ENCODE peak calls at places on chromosomes 13 and 19, in seven cellular contexts. G is GM23248, C is neural progenitor cell, J is PC-3, P is OCI-LY7, B is HCT116, R is GM23338. M is an unnamed sample.

GRCh38 chr19:10384580-10384979 is 4.2 kb upstream of the TYK2 start:
- DNase-seq in G (no peak), C (peak; percentile 34), J (no peak), P (no peak), B (no peak), R (peak; percentile 52), M (no peak)

GRCh38 chr13:98657506-98658085 is 80.7 kb upstream of the STK24 start:
- DNase-seq in G (peak; percentile 60), C (no peak), J (no peak), P (no peak), B (no peak), R (no peak), M (no peak)

GRCh38 chr19:10222201-10222890 is 8.8 kb downstream of the S1PR2 start:
- DNase-seq in G (no peak), C (no peak), J (no peak), P (peak; percentile 67), B (no peak), R (no peak), M (peak; percentile 86)

GRCh38 chr19:31071157-31071855 is 277.9 kb downstream of the TSHZ3 start:
- DNase-seq in G (no peak), C (no peak), J (no peak), P (no peak), B (no peak), R (peak; percentile 9), M (no peak)

GRCh38 chr19:42132030-42132628 is at the start of gene POU2F2:
- DNase-seq in G (no peak), C (peak; percentile 51), J (no peak), P (peak; percentile 92), B (no peak), R (peak; percentile 60), M (peak; percentile 34)

GRCh38 chr13:96172066-96172465 is 82.2 kb downstream of the HS6ST3 start:
- DNase-seq in G (peak; percentile 3), C (no peak), J (no peak), P (no peak), B (no peak), R (no peak), M (no peak)

GRCh38 chr19:22882797-22883196 is 50.7 kb downstream of the ZNF723 start:
- DNase-seq in G (peak; percentile 27), C (peak; percentile 2), J (peak; percentile 68), P (peak; percentile 68), B (peak; percentile 3), R (peak; percentile 78), M (peak; percentile 17)

GRCh38 chr13:96091164-96091931 is 1.4 kb downstream of the HS6ST3 start:
- DNase-seq in G (peak; percentile 11), C (peak; percentile 59), J (no peak), P (no peak), B (no peak), R (peak; percentile 67), M (no peak)

GRCh38 chr13:81795710-81796109 is 1454.8 kb upstream of the SPRY2 start:
- DNase-seq in G (no peak), C (no peak), J (no peak), P (no peak), B (no peak), R (no peak), M (no peak)

GRCh38 chr19:10927691-10928562 is 512 bp downstream of the YIPF2 start:
- DNase-seq in G (peak; percentile 65), C (no peak), J (no peak), P (no peak), B (no peak), R (no peak), M (no peak)

GRCh38 chr19:35509018-35509652 is 4.3 kb downstream of the DMKN start:
- DNase-seq in G (peak; percentile 38), C (peak; percentile 62), J (peak; percentile 67), P (no peak), B (peak; percentile 59), R (peak; percentile 78), M (no peak)

GRCh38 chr19:1663854-1664253 is 11.4 kb upstream of the TCF3 start:
- DNase-seq in G (no peak), C (no peak), J (no peak), P (no peak), B (no peak), R (no peak), M (no peak)

GRCh38 chr13:42259515-42259914 is 12.4 kb upstream of the AKAP11 start:
- DNase-seq in G (no peak), C (no peak), J (no peak), P (no peak), B (no peak), R (no peak), M (no peak)

GRCh38 chr13:101474419-101474957 is 22.0 kb downstream of the ITGBL1 start:
- DNase-seq in G (peak; percentile 69), C (peak; percentile 80), J (peak; percentile 37), P (no peak), B (no peak), R (peak; percentile 79), M (no peak)

GRCh38 chr19:13036366-13036976 is 41.2 kb downstream of the NFIX start:
- DNase-seq in G (peak; percentile 94), C (no peak), J (peak; percentile 93), P (no peak), B (peak; percentile 56), R (no peak), M (peak; percentile 76)

GRCh38 chr19:55689366-55690108 is 14.5 kb downstream of the EPN1 start:
- DNase-seq in G (no peak), C (no peak), J (no peak), P (no peak), B (no peak), R (no peak), M (no peak)

GRCh38 chr19:29506619-29506911 is 19.2 kb upstream of the VSTM2B start:
- DNase-seq in G (no peak), C (no peak), J (no peak), P (no peak), B (no peak), R (no peak), M (no peak)

GRCh38 chr13:32316030-32316344 is 679 bp downstream of the BRCA2 start:
- DNase-seq in G (no peak), C (peak; percentile 63), J (no peak), P (no peak), B (no peak), R (no peak), M (peak; percentile 50)

GRCh38 chr19:2449019-2449418 is 7.7 kb downstream of the LMNB2 start:
- DNase-seq in G (peak; percentile 20), C (no peak), J (no peak), P (no peak), B (no peak), R (no peak), M (no peak)

DNA sequence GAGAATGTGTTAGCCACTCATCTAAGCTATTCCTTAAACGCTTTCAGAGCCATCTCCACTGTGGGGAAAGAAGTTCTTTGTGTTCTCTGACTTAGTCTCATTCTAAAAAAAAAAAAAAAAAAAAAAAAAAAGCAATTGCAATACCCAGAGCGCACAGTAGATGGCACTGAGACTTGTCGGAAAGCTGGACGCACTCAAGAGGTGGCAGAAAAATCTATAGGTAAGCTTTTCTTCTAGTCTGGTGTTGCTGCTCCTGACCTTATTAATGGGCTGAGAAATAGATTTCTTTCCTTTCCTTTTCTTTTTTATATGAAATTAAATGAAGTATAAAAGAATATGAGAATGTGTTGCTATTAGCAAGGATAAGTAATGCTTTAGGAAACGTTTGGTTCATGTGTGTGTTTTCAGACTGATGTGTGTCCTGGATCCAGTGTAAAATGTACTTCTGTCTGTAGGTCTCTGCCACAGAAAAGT is 4.7 kb upstream of the GJB2 start:
- DNase-seq in G (peak; percentile 63), C (peak; percentile 65), J (peak; percentile 83), P (peak; percentile 49), B (peak; percentile 64), R (peak; percentile 53), M (peak; percentile 42)
- H3K4me2 ChIP-seq in G (no peak overlapping the region), C (no peak overlapping the region), J (peak overlapping the region; percentile 73), P (no peak overlapping the region), B (peak overlapping the region; percentile 52), R (no peak overlapping the region), M (peak overlapping the region; percentile 45)

DNA sequence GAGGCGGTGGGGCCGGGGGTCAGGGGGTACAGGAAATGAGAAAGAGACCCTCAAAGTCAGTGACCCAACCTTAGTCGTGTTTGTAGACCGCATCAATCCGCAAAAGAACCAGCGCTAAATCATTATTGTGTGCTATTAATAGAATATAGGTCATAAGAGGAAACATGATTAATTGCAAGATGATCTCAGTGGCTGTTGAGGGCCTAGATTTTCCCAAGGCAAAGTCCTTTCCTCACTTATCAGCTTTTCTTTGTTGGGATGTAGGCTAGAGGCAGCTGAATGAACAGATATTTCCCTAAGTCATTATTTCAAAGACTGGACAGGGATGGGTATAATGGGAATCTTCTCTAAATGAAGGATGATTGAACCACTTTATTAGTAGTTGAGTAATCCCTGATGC is 116.2 kb downstream of the SIPA1L3 start:
- DNase-seq in G (peak; percentile 64), C (no peak), J (no peak), P (no peak), B (no peak), R (no peak), M (no peak)
- TF ChIP-seq EZH2phosphoT487 in G (no peak), C (no peak), J (no peak), P (no peak), B (no peak), R (no peak), M (no peak)

GRCh38 chr13:99996177-99996705 is 14.7 kb downstream of the ZIC2 start:
- DNase-seq in G (no peak), C (peak; percentile 57), J (no peak), P (no peak), B (no peak), R (peak; percentile 24), M (no peak)

GRCh38 chr13:99997702-99998219 is 16.2 kb downstream of the ZIC2 start:
- DNase-seq in G (no peak), C (no peak), J (no peak), P (no peak), B (no peak), R (no peak), M (no peak)

GRCh38 chr13:99995104-99995502 is 13.5 kb downstream of the ZIC2 start:
- DNase-seq in G (no peak), C (no peak), J (no peak), P (no peak), B (no peak), R (no peak), M (no peak)

GRCh38 chr13:99993660-99994455 is 12.3 kb downstream of the ZIC2 start:
- DNase-seq in G (no peak), C (peak; percentile 17), J (no peak), P (no peak), B (no peak), R (peak; percentile 31), M (no peak)

DNA sequence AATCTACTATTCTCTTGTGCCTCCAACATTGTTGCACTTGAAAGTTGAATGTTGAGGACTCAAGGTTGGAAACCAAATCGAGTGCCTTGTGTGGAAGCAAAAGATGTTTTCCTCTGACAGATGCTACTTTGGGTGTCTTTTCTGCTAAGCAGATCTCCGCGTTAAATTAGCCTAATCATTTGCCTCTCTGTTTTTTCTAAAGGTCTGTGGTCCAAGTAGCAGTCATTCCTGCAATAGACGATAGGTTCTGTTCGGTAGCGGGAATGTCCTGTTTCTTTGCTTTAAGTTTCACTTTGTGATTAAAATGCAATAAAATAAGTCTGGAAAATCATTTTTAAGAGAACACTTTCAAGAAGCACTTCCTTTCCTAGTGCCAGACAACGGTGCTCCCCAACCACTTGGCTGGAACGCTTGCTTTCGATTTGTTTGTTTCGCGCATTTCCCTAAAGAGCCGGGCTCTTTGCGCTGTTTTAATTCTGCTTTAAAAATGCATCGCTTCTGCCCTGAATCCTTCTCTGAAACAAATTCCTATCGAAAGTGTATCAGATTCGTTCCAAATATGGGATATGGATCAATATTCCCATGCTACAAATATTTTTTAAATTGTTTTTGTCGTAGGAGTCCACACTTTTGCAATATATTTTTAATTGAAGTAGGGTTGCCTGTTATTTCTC is 14.1 kb downstream of the ZIC2 start:
- DNase-seq in G (no peak), C (peak; percentile 59), J (no peak), P (no peak), B (no peak), R (peak; percentile 74), M (no peak)
- H3K4me2 ChIP-seq in G (no peak overlapping the region), C (peak overlapping the region; percentile 73), J (no peak overlapping the region), P (no peak overlapping the region), B (no peak overlapping the region), R (peak overlapping the region; percentile 74), M (no peak overlapping the region)

GRCh38 chr13:84405286-84405685 is 523.0 kb upstream of the SLITRK1 start:
- DNase-seq in G (no peak), C (no peak), J (no peak), P (no peak), B (no peak), R (no peak), M (no peak)
- TF ChIP-seq EZH2phosphoT487 in G (no peak), C (no peak), J (no peak), P (no peak), B (no peak), R (no peak), M (no peak)

M was measured in MM.1S.